ENCODE peak calls at places on chromosomes 11 and 22, in ten cellular contexts. R is neuronal stem cell; W is AG04450; Y is CD4-positive, CD25-positive, alpha-beta regulatory T cell; X is HCT116; I is lower leg skin; V is naive B cell; F is Kasumi-1; N is progenitor cell of endocrine pancreas; O is aorta. H is an unnamed sample.

GRCh38 chr22:30561402-30562154 is 12.9 kb downstream of the GAL3ST1 start:
- DNase-seq in V (no peak), R (no peak), X (no peak), N (no peak), F (no peak), O (no peak), W (no peak), Y (no peak), I (no peak), H (peak)

GRCh38 chr11:121555172-121555571 is 102.4 kb upstream of the SORL1-AS1 start:
- DNase-seq in W (no peak), I (no peak), R (no peak), F (no peak), V (no peak), X (no peak), N (no peak), Y (no peak), O (no peak), H (no peak)

GRCh38 chr11:34633990-34634725 is 13.3 kb downstream of the EHF start:
- DNase-seq in Y (peak), F (peak), N (no peak), I (no peak), W (no peak), R (no peak), O (no peak), X (no peak), V (no peak), H (no peak)

GRCh38 chr11:68550485-68550817 is 89.9 kb downstream of the PPP6R3 start:
- DNase-seq in F (peak), V (no peak), X (no peak), W (no peak), Y (peak), R (no peak), N (no peak), I (no peak), O (no peak), H (no peak)

GRCh38 chr11:46427364-46427763 is 35.8 kb upstream of the CHRM4 start:
- DNase-seq in N (no peak), O (no peak), R (no peak), V (no peak), W (no peak), Y (no peak), F (no peak), X (no peak), I (no peak), H (peak)

GRCh38 chr11:62340269-62340901 is 3.1 kb downstream of the ASRGL1 start:
- DNase-seq in V (peak), Y (peak), X (peak), R (peak), W (no peak), N (no peak), F (peak), O (no peak), I (peak), H (peak)

GRCh38 chr22:35467788-35468187 is 67.8 kb downstream of the MCM5 start:
- DNase-seq in W (no peak), V (no peak), O (peak), F (no peak), Y (no peak), N (no peak), R (peak), I (peak), X (no peak), H (peak)

GRCh38 chr22:23749747-23750373 is 1.1 kb downstream of the ZNF70 start:
- DNase-seq in V (no peak), Y (no peak), R (no peak), F (peak), W (no peak), O (no peak), X (no peak), I (no peak), N (no peak), H (no peak)

GRCh38 chr11:69274531-69275016 is 19.4 kb upstream of the MYEOV start:
- DNase-seq in O (no peak), F (no peak), R (no peak), V (no peak), W (no peak), X (no peak), N (peak), Y (no peak), I (peak), H (no peak)

GRCh38 chr11:12066799-12067508 is 43.4 kb upstream of the MICAL2 start:
- DNase-seq in F (peak), R (no peak), X (no peak), Y (no peak), N (no peak), I (peak), W (no peak), V (no peak), O (peak), H (peak)

GRCh38 chr11:33045551-33046255 is 6.3 kb downstream of the TCP11L1 start:
- DNase-seq in N (no peak), V (no peak), I (no peak), Y (no peak), O (no peak), W (no peak), F (no peak), X (no peak), R (no peak), H (no peak)

GRCh38 chr11:129856036-129856435 is 39.3 kb downstream of the NFRKB start:
- DNase-seq in N (no peak), V (no peak), I (no peak), X (no peak), Y (no peak), O (no peak), R (no peak), F (no peak), W (no peak), H (no peak)

GRCh38 chr11:63911876-63912275 is 5.1 kb downstream of the RCOR2 start:
- DNase-seq in O (no peak), X (no peak), V (no peak), F (no peak), Y (no peak), W (no peak), N (no peak), R (no peak), I (no peak), H (no peak)

GRCh38 chr11:82718307-82718706 is 15.4 kb downstream of the FAM181B start:
- DNase-seq in X (peak), R (peak), V (peak), N (no peak), F (peak), I (no peak), O (no peak), Y (peak), W (peak), H (peak)

GRCh38 chr11:66967670-66968425 is 7.3 kb upstream of the C11orf86 start:
- DNase-seq in R (no peak), W (no peak), O (no peak), X (no peak), F (no peak), Y (no peak), V (no peak), N (no peak), I (peak), H (no peak)

GRCh38 chr11:5280582-5281102 is 10.9 kb upstream of the HBE1 start:
- DNase-seq in R (no peak), O (peak), W (peak), V (no peak), Y (peak), X (peak), N (no peak), F (no peak), I (peak), H (peak)

GRCh38 chr22:27139935-27140493 is 482.6 kb downstream of the MIAT start:
- DNase-seq in Y (no peak), V (no peak), N (no peak), R (no peak), F (no peak), I (no peak), O (no peak), W (no peak), X (no peak), H (no peak)

H was measured in H9.